ENCODE peak calls at places on chromosome 5, in five cellular contexts. J is NCI-H2171; L is naive thymus-derived CD4-positive, alpha-beta T cell; N is heart left ventricle; G is coronary artery. B is an unnamed sample.

GRCh38 chr5:179278119-179278518 is 67.1 kb downstream of the ADAMTS2 start:
- DNase-seq in J (no peak), L (no peak), N (no peak), G (no peak), B (peak)

GRCh38 chr5:77569409-77569808 is 69.1 kb downstream of the OTP start:
- DNase-seq in J (no peak), L (no peak), N (no peak), G (no peak), B (no peak)

GRCh38 chr5:757931-758697 is 26.4 kb downstream of the ZDHHC11B start:
- DNase-seq in J (no peak), L (peak), N (peak), G (peak), B (no peak)

GRCh38 chr5:138605254-138605972 is 30.2 kb upstream of the HSPA9 start:
- DNase-seq in J (no peak), L (no peak), N (no peak), G (no peak), B (no peak)

GRCh38 chr5:54309751-54310432 is 481 bp downstream of the ARL15 start:
- DNase-seq in J (peak), L (peak), N (peak), G (no peak), B (peak)

GRCh38 chr5:54637654-54638053 is 120.1 kb downstream of the SNX18 start:
- DNase-seq in J (no peak), L (no peak), N (peak), G (no peak), B (no peak)

GRCh38 chr5:126198509-126198908 is 224.7 kb upstream of the GRAMD2B start:
- DNase-seq in J (no peak), L (no peak), N (no peak), G (no peak), B (no peak)

GRCh38 chr5:34734321-34734720 is 78.2 kb downstream of the RAI14 start:
- DNase-seq in J (no peak), L (no peak), N (no peak), G (no peak), B (no peak)

GRCh38 chr5:146342519-146342881 is 3.9 kb downstream of the POU4F3 start:
- DNase-seq in J (no peak), L (no peak), N (no peak), G (no peak), B (no peak)